ENCODE peak calls at places on chromosomes 11 and 22, in four cellular contexts. One of them, this sample, is unnamed.

GRCh38 chr11:35235944-35236666 is 97.1 kb downstream of the CD44 start:
- DNase-seq in CD4-positive, alpha-beta T cell: peak; percentile 64
- DNase-seq in WTC11: no peak
- DNase-seq in left ventricle myocardium inferior: no peak
- DNase-seq in this sample: no peak

GRCh38 chr22:49900441-49901230 is 17.6 kb downstream of the ALG12 start:
- DNase-seq in CD4-positive, alpha-beta T cell: no peak
- DNase-seq in WTC11: no peak
- DNase-seq in left ventricle myocardium inferior: no peak
- DNase-seq in this sample: no peak

GRCh38 chr11:118876261-118876660 is 7.4 kb upstream of the CXCR5 start:
- DNase-seq in CD4-positive, alpha-beta T cell: no peak
- DNase-seq in WTC11: no peak
- DNase-seq in left ventricle myocardium inferior: no peak
- DNase-seq in this sample: no peak

GRCh38 chr11:128531588-128531987 is 55.8 kb downstream of the ETS1 start:
- DNase-seq in CD4-positive, alpha-beta T cell: no peak
- DNase-seq in WTC11: no peak
- DNase-seq in left ventricle myocardium inferior: no peak
- DNase-seq in this sample: no peak

GRCh38 chr11:126161146-126161458 is 50.3 kb downstream of the RPUSD4 start:
- DNase-seq in CD4-positive, alpha-beta T cell: no peak
- DNase-seq in WTC11: no peak
- DNase-seq in left ventricle myocardium inferior: no peak
- DNase-seq in this sample: no peak

GRCh38 chr22:20748820-20749428 is 25.0 kb upstream of the SERPIND1 start:
- DNase-seq in CD4-positive, alpha-beta T cell: no peak
- DNase-seq in WTC11: no peak
- DNase-seq in left ventricle myocardium inferior: no peak
- DNase-seq in this sample: no peak

GRCh38 chr22:18031670-18032454 is 7.5 kb upstream of the MICAL3 start:
- DNase-seq in CD4-positive, alpha-beta T cell: no peak
- DNase-seq in WTC11: no peak
- DNase-seq in left ventricle myocardium inferior: peak; percentile 26
- DNase-seq in this sample: no peak

GRCh38 chr22:37336474-37337028 is 54.2 kb downstream of the CYTH4 start:
- DNase-seq in CD4-positive, alpha-beta T cell: no peak
- DNase-seq in WTC11: no peak
- DNase-seq in left ventricle myocardium inferior: no peak
- DNase-seq in this sample: no peak

GRCh38 chr11:128908391-128909246 is 17.5 kb downstream of the KCNJ5 start:
- DNase-seq in CD4-positive, alpha-beta T cell: no peak
- DNase-seq in WTC11: no peak
- DNase-seq in left ventricle myocardium inferior: peak; percentile 73
- DNase-seq in this sample: no peak

GRCh38 chr22:22185844-22186499 is 58.6 kb upstream of the VPREB1 start:
- DNase-seq in CD4-positive, alpha-beta T cell: no peak
- DNase-seq in WTC11: no peak
- DNase-seq in left ventricle myocardium inferior: no peak
- DNase-seq in this sample: no peak

GRCh38 chr22:17314472-17314871 is 54.8 kb upstream of the CECR2 start:
- DNase-seq in CD4-positive, alpha-beta T cell: no peak
- DNase-seq in WTC11: no peak
- DNase-seq in left ventricle myocardium inferior: no peak
- DNase-seq in this sample: no peak

GRCh38 chr11:44963948-44964347 is 13.3 kb upstream of the TP53I11 start:
- DNase-seq in CD4-positive, alpha-beta T cell: no peak
- DNase-seq in WTC11: no peak
- DNase-seq in left ventricle myocardium inferior: no peak
- DNase-seq in this sample: no peak

GRCh38 chr22:37193629-37194191 is 5.7 kb upstream of the C1QTNF6 start:
- DNase-seq in CD4-positive, alpha-beta T cell: no peak
- DNase-seq in WTC11: no peak
- DNase-seq in left ventricle myocardium inferior: no peak
- DNase-seq in this sample: no peak

GRCh38 chr11:109978895-109979294 is 114.3 kb upstream of the ZC3H12C start:
- DNase-seq in CD4-positive, alpha-beta T cell: no peak
- DNase-seq in WTC11: no peak
- DNase-seq in left ventricle myocardium inferior: no peak
- DNase-seq in this sample: no peak

GRCh38 chr11:104124979-104125378 is 39.0 kb downstream of the PDGFD start:
- DNase-seq in CD4-positive, alpha-beta T cell: no peak
- DNase-seq in WTC11: no peak
- DNase-seq in left ventricle myocardium inferior: no peak
- DNase-seq in this sample: no peak

GRCh38 chr22:30754971-30755759 is 60.5 kb downstream of the OSBP2 start:
- DNase-seq in CD4-positive, alpha-beta T cell: peak; percentile 33
- DNase-seq in WTC11: peak; percentile 66
- DNase-seq in left ventricle myocardium inferior: peak; percentile 21
- DNase-seq in this sample: no peak

GRCh38 chr11:11135820-11136476 is 217.1 kb downstream of the CSNK2A3 start:
- DNase-seq in CD4-positive, alpha-beta T cell: no peak
- DNase-seq in WTC11: no peak
- DNase-seq in left ventricle myocardium inferior: no peak
- DNase-seq in this sample: no peak

GRCh38 chr11:108961095-108961494 is 296.2 kb downstream of the DDX10 start:
- DNase-seq in CD4-positive, alpha-beta T cell: no peak
- DNase-seq in WTC11: no peak
- DNase-seq in left ventricle myocardium inferior: no peak
- DNase-seq in this sample: no peak

GRCh38 chr11:2397005-2397404 is 3.5 kb upstream of the TSSC4 start:
- DNase-seq in CD4-positive, alpha-beta T cell: no peak
- DNase-seq in WTC11: no peak
- DNase-seq in left ventricle myocardium inferior: no peak
- DNase-seq in this sample: no peak

GRCh38 chr11:107550304-107550703 is 15.2 kb downstream of the ALKBH8 start:
- DNase-seq in CD4-positive, alpha-beta T cell: no peak
- DNase-seq in WTC11: no peak
- DNase-seq in left ventricle myocardium inferior: no peak
- DNase-seq in this sample: no peak

GRCh38 chr11:47617417-47617809 is 23.2 kb upstream of the C1QTNF4 start:
- DNase-seq in CD4-positive, alpha-beta T cell: no peak
- DNase-seq in WTC11: no peak
- DNase-seq in left ventricle myocardium inferior: no peak
- DNase-seq in this sample: no peak

GRCh38 chr22:19663286-19663815 is 51.0 kb upstream of the SEPTIN5 start:
- DNase-seq in CD4-positive, alpha-beta T cell: no peak
- DNase-seq in WTC11: no peak
- DNase-seq in left ventricle myocardium inferior: peak; percentile 80
- DNase-seq in this sample: peak; percentile 83

GRCh38 chr22:20978419-20978818 is 3.7 kb upstream of the LZTR1 start:
- DNase-seq in CD4-positive, alpha-beta T cell: no peak
- DNase-seq in WTC11: no peak
- DNase-seq in left ventricle myocardium inferior: no peak
- DNase-seq in this sample: no peak

GRCh38 chr11:46393231-46393616 is 1.6 kb upstream of the CHRM4 start:
- DNase-seq in CD4-positive, alpha-beta T cell: no peak
- DNase-seq in WTC11: no peak
- DNase-seq in left ventricle myocardium inferior: no peak
- DNase-seq in this sample: no peak

GRCh38 chr22:19615867-19616581 is 91.8 kb upstream of the CLDN5 start:
- DNase-seq in CD4-positive, alpha-beta T cell: no peak
- DNase-seq in WTC11: no peak
- DNase-seq in left ventricle myocardium inferior: no peak
- DNase-seq in this sample: no peak

This sample was measured in DMS 273 treated with DMSO at 0.1 percent for 48 hours.